ENCODE peak calls at places on chromosome 2, in seven cellular contexts. M is GM12878, B is WERI-Rb-1, T is cardiac muscle cell, H is tibial artery, R is A549, Q is ovary. C is an unnamed sample.

GRCh38 chr2:216328347-216328746 is 43.9 kb downstream of the MARCHF4 start:
- DNase-seq in M (no peak), B (no peak), T (peak; percentile 61), H (no peak), R (peak; percentile 16), Q (no peak), C (no peak)

GRCh38 chr2:237743561-237744269 is 54.9 kb upstream of the RBM44 start:
- DNase-seq in M (no peak), B (no peak), T (no peak), H (no peak), R (no peak), Q (no peak), C (no peak)

GRCh38 chr2:70598197-70598596 is 44.6 kb upstream of the TGFA start:
- DNase-seq in M (no peak), B (no peak), T (no peak), H (no peak), R (no peak), Q (no peak), C (no peak)

GRCh38 chr2:121356058-121356640 is 71.1 kb upstream of the TFCP2L1 start:
- DNase-seq in M (no peak), B (peak; percentile 65), T (peak; percentile 81), H (no peak), R (peak; percentile 70), Q (no peak), C (peak; percentile 67)

GRCh38 chr2:240992572-240993291 is 5.7 kb upstream of the SNED1 start:
- DNase-seq in M (no peak), B (no peak), T (no peak), H (no peak), R (no peak), Q (peak; percentile 48), C (no peak)

GRCh38 chr2:68889021-68889420 is 17.8 kb upstream of the BMP10 start:
- DNase-seq in M (no peak), B (no peak), T (no peak), H (no peak), R (no peak), Q (no peak), C (no peak)

GRCh38 chr2:220043155-220043992 is 415.9 kb downstream of the SLC4A3 start:
- DNase-seq in M (no peak), B (no peak), T (peak; percentile 63), H (no peak), R (no peak), Q (no peak), C (no peak)

GRCh38 chr2:230974096-230974913 is 21.6 kb upstream of the SPATA3 start:
- DNase-seq in M (peak; percentile 94), B (no peak), T (peak; percentile 90), H (no peak), R (no peak), Q (no peak), C (no peak)

GRCh38 chr2:67824196-67824595 is 238.6 kb downstream of the C1D start:
- DNase-seq in M (no peak), B (no peak), T (peak; percentile 50), H (no peak), R (no peak), Q (no peak), C (no peak)

GRCh38 chr2:225207026-225207425 is 164.8 kb upstream of the DOCK10 start:
- DNase-seq in M (no peak), B (peak; percentile 50), T (no peak), H (no peak), R (no peak), Q (no peak), C (no peak)

GRCh38 chr2:71659868-71660518 is 206.6 kb downstream of the DYSF start:
- DNase-seq in M (no peak), B (no peak), T (no peak), H (no peak), R (no peak), Q (no peak), C (no peak)

GRCh38 chr2:50979495-50979894 is 52.4 kb downstream of the NRXN1 start:
- DNase-seq in M (no peak), B (no peak), T (no peak), H (no peak), R (no peak), Q (no peak), C (no peak)

GRCh38 chr2:44044281-44044720 is 48.5 kb upstream of the LRPPRC start:
- DNase-seq in M (peak; percentile 44), B (peak; percentile 96), T (peak; percentile 86), H (peak; percentile 81), R (peak; percentile 91), Q (peak; percentile 80), C (peak; percentile 88)

GRCh38 chr2:200044453-200044852 is 89.1 kb downstream of the MAIP1 start:
- DNase-seq in M (no peak), B (no peak), T (peak; percentile 28), H (no peak), R (no peak), Q (no peak), C (no peak)

GRCh38 chr2:118723394-118723793 is 124.1 kb downstream of the EN1 start:
- DNase-seq in M (no peak), B (no peak), T (peak; percentile 48), H (no peak), R (no peak), Q (no peak), C (no peak)

GRCh38 chr2:111694690-111695089 is 189.3 kb downstream of the ANAPC1 start:
- DNase-seq in M (no peak), B (no peak), T (peak; percentile 98), H (peak; percentile 62), R (no peak), Q (no peak), C (no peak)

GRCh38 chr2:107681946-107682345 is 144.7 kb upstream of the RGPD4 start:
- DNase-seq in M (no peak), B (no peak), T (no peak), H (no peak), R (no peak), Q (no peak), C (no peak)

GRCh38 chr2:27715318-27716165 is 51.9 kb downstream of the SLC4A1AP start:
- DNase-seq in M (no peak), B (peak; percentile 38), T (peak; percentile 67), H (peak; percentile 58), R (peak; percentile 61), Q (peak; percentile 85), C (peak; percentile 44)

GRCh38 chr2:198296665-198297308 is 492.4 kb downstream of the PLCL1 start:
- DNase-seq in M (no peak), B (peak; percentile 72), T (peak; percentile 75), H (peak; percentile 30), R (peak; percentile 51), Q (peak; percentile 45), C (peak; percentile 72)

GRCh38 chr2:115190459-115190858 is 748.0 kb downstream of the DPP10 start:
- DNase-seq in M (no peak), B (peak; percentile 92), T (no peak), H (no peak), R (no peak), Q (no peak), C (no peak)

GRCh38 chr2:111028720-111029119 is 92.0 kb upstream of the BCL2L11 start:
- DNase-seq in M (no peak), B (no peak), T (peak; percentile 6), H (no peak), R (peak; percentile 7), Q (no peak), C (no peak)

GRCh38 chr2:61178603-61179545 is 16.9 kb downstream of the C2orf74 start:
- DNase-seq in M (no peak), B (no peak), T (peak; percentile 42), H (no peak), R (no peak), Q (peak; percentile 47), C (no peak)

GRCh38 chr2:172399765-172400164 is 27.6 kb upstream of the ITGA6 start:
- DNase-seq in M (no peak), B (no peak), T (no peak), H (no peak), R (no peak), Q (no peak), C (no peak)

GRCh38 chr2:209426432-209426831 is 2.6 kb downstream of the MAP2 start:
- DNase-seq in M (no peak), B (no peak), T (no peak), H (no peak), R (peak; percentile 56), Q (no peak), C (no peak)

GRCh38 chr2:224194161-224194560 is 155.1 kb upstream of the SERPINE2 start:
- DNase-seq in M (no peak), B (no peak), T (peak; percentile 45), H (no peak), R (no peak), Q (no peak), C (no peak)

GRCh38 chr2:224196789-224197188 is 157.7 kb upstream of the SERPINE2 start:
- DNase-seq in M (no peak), B (no peak), T (no peak), H (no peak), R (no peak), Q (no peak), C (no peak)

GRCh38 chr2:224190871-224191270 is 151.8 kb upstream of the SERPINE2 start:
- DNase-seq in M (no peak), B (no peak), T (peak; percentile 18), H (no peak), R (no peak), Q (no peak), C (no peak)

DNA sequence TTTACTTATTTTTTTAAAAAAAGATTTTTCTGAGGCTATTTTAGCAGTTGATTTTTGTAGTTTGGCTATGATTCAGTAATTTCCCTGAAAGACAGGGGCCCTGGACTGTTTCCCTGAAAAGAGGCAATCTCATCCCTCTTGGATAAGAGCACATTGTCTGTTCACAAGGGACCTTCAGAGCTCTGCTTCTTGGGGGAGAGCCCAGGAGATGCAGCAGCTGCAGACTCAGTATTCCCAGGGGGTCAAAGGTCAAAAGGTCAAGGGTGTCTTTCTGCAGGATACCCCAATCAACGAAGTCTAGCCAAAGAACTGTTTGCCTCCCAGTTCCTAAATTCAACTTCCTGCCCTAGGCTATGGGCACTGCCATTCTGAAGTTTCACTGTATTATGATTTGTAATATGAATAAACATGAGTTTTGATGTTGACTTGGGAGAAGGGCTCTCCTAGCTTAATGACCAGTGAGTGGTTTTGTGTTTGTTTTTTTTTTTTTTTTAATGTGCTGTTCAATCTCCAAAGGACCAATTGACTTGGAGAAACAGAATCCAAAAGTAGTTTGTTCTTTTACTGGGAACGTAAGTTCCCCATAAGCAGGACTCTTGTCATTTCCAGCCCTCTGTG is 157.0 kb upstream of the SERPINE2 start:
- DNase-seq in M (no peak), B (no peak), T (peak; percentile 67), H (no peak), R (no peak), Q (peak; percentile 64), C (no peak)
- TF ChIP-seq CTCF in M (no peak), B (no peak), T (no peak), H (no peak), R (no peak), Q (no peak), C (no peak)

GRCh38 chr2:179612108-179612507 is 249.3 kb downstream of the ZNF385B start:
- DNase-seq in M (no peak), B (no peak), T (no peak), H (no peak), R (no peak), Q (no peak), C (no peak)
- TF ChIP-seq CTCF in M (no peak), B (no peak), T (no peak), H (no peak), R (no peak), Q (no peak), C (no peak)

GRCh38 chr2:177717831-177718618 is 325.5 kb downstream of the AGPS start:
- DNase-seq in M (no peak), B (no peak), T (no peak), H (no peak), R (no peak), Q (no peak), C (no peak)
- TF ChIP-seq CTCF in M (peak; percentile 34), B (no peak), T (peak; percentile 35), H (no peak), R (peak; percentile 31), Q (no peak), C (peak; percentile 30)

GRCh38 chr2:75710577-75711253 is at the start of gene GCFC2:
- DNase-seq in M (peak; percentile 58), B (peak; percentile 93), T (peak; percentile 94), H (peak; percentile 88), R (peak; percentile 93), Q (peak; percentile 92), C (peak; percentile 87)
- TF ChIP-seq CTCF in M (peak; percentile 47), B (peak; percentile 53), T (peak; percentile 34), H (peak; percentile 35), R (peak; percentile 42), Q (peak; percentile 37), C (peak; percentile 37)

C was measured in endothelial cell.